ENCODE peak calls at places on chromosomes 7 and 10, in seven cellular contexts. B, T, C, J, W, E and Q are unnamed samples.

GRCh38 chr10:92014620-92015019 is 91.0 kb downstream of the BTAF1 start:
- DNase-seq in B (no peak), T (no peak), C (no peak), J (no peak), W (no peak), E (no peak), Q (no peak)

GRCh38 chr7:100588438-100588837 is 2.3 kb downstream of the FBXO24 start:
- DNase-seq in B (peak), T (no peak), C (no peak), J (peak), W (no peak), E (no peak), Q (no peak)

GRCh38 chr7:23106491-23106800 is 861 bp downstream of the KLHL7 start:
- DNase-seq in B (peak), T (peak), C (peak), J (no peak), W (no peak), E (no peak), Q (no peak)

GRCh38 chr7:85237721-85238120 is 50.9 kb upstream of the SEMA3D start:
- DNase-seq in B (no peak), T (no peak), C (no peak), J (no peak), W (no peak), E (no peak), Q (no peak)

GRCh38 chr7:117401293-117402002 is 25.8 kb downstream of the ASZ1 start:
- DNase-seq in B (no peak), T (no peak), C (no peak), J (peak), W (no peak), E (peak), Q (no peak)

GRCh38 chr7:105244594-105244993 is 144.1 kb downstream of the SRPK2 start:
- DNase-seq in B (no peak), T (no peak), C (no peak), J (no peak), W (no peak), E (no peak), Q (no peak)

GRCh38 chr7:130893441-130893894 is 159.5 kb upstream of the KLF14 start:
- DNase-seq in B (no peak), T (no peak), C (no peak), J (no peak), W (no peak), E (peak), Q (no peak)

GRCh38 chr7:105567024-105567423 is 14.3 kb downstream of the EFCAB10 start:
- DNase-seq in B (no peak), T (no peak), C (no peak), J (no peak), W (no peak), E (no peak), Q (no peak)

GRCh38 chr10:132457328-132458070 is 60.5 kb downstream of the PWWP2B start:
- DNase-seq in B (no peak), T (no peak), C (no peak), J (peak), W (no peak), E (no peak), Q (no peak)

GRCh38 chr10:132455441-132455971 is 58.5 kb downstream of the PWWP2B start:
- DNase-seq in B (no peak), T (no peak), C (no peak), J (no peak), W (no peak), E (no peak), Q (no peak)

GRCh38 chr10:132455986-132456847 is 59.2 kb downstream of the PWWP2B start:
- DNase-seq in B (no peak), T (no peak), C (no peak), J (no peak), W (no peak), E (peak), Q (no peak)

GRCh38 chr10:132458071-132458594 is 61.1 kb downstream of the PWWP2B start:
- DNase-seq in B (no peak), T (no peak), C (no peak), J (no peak), W (no peak), E (no peak), Q (no peak)

DNA sequence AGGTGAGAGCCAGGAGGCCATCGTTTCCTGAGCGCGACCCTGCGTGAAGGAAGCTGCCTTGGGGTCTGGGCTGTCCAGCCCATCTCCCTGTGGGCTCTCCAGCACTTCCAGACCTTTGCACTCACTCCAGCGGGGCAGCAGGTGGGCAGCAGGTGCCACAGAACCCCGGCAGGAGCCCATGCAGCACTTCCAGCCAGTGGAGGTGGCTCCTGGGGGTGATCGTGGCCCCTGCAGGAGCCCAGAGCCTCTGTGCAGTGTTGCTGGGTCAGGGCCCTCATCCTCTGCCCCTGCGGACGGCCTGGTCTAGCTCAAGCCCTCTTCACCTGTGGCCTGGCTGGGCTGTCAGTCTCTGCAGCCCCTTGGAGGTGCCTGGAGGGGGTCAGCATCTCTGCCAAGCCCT is 59.9 kb downstream of the PWWP2B start:
- DNase-seq in B (no peak), T (no peak), C (no peak), J (no peak), W (no peak), E (no peak), Q (no peak)
- TF ChIP-seq TAF1 in B (no peak), T (no peak), C (no peak), J (no peak), W (no peak), E (no peak), Q (no peak)

DNA sequence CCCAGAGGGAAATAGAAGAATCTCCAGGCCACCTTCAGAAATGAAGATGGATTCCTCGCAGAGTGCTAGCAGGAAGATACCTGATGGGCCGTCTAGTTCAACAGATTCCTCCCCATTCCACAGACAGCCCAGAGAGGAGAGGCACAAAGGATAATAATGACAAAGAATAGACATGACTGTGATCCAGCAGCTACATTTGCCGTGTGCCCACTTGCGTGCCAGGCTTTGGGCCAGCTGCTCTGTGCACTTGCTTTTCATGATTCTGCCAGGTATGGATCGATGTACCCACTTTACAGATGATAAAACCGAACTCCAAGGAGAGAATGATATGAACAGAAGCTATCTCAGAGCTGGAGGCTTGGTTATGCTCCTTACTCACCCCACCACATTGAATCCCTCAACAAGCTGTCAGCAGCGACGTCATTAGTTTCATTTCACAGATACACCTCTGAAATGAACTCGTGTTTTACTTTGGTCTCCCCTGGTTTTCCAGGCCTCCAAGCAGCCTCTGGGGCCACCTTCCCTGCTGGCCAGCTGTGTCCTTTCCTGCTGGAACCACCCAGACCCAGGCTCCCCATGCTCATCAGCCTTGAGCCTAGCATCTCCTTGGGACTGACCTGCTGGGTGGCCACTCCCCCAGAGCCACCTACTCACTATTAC is 11.9 kb upstream of the WDFY4 start:
- DNase-seq in B (no peak), T (no peak), C (peak), J (no peak), W (peak), E (no peak), Q (no peak)
- TF ChIP-seq TAF1 in B (no peak), T (no peak), C (no peak), J (no peak), W (peak), E (no peak), Q (no peak)

GRCh38 chr7:111357691-111358090 is 204.6 kb downstream of the IMMP2L start:
- DNase-seq in B (no peak), T (no peak), C (no peak), J (no peak), W (no peak), E (no peak), Q (no peak)
- TF ChIP-seq TAF1 in B (no peak), T (no peak), C (no peak), J (no peak), W (no peak), E (no peak), Q (no peak)

GRCh38 chr7:24920702-24921679 is 59.0 kb downstream of the OSBPL3 start:
- DNase-seq in B (no peak), T (no peak), C (no peak), J (peak), W (no peak), E (no peak), Q (no peak)
- TF ChIP-seq TAF1 in B (no peak), T (no peak), C (no peak), J (no peak), W (no peak), E (no peak), Q (no peak)

GRCh38 chr10:97651773-97652172 is 11.3 kb downstream of the PI4K2A start:
- DNase-seq in B (no peak), T (no peak), C (no peak), J (no peak), W (no peak), E (no peak), Q (no peak)
- TF ChIP-seq TAF1 in B (no peak), T (no peak), C (no peak), J (no peak), W (no peak), E (no peak), Q (no peak)

GRCh38 chr10:68302871-68303270 is 29.0 kb upstream of the HNRNPH3 start:
- DNase-seq in B (no peak), T (no peak), C (no peak), J (no peak), W (no peak), E (no peak), Q (no peak)

GRCh38 chr10:68302503-68302823 is 29.4 kb upstream of the HNRNPH3 start:
- DNase-seq in B (no peak), T (no peak), C (no peak), J (no peak), W (no peak), E (no peak), Q (no peak)

GRCh38 chr10:68301790-68302502 is 29.9 kb upstream of the HNRNPH3 start:
- DNase-seq in B (peak), T (no peak), C (no peak), J (peak), W (peak), E (peak), Q (no peak)

GRCh38 chr10:68303849-68304412 is 27.9 kb upstream of the HNRNPH3 start:
- DNase-seq in B (no peak), T (no peak), C (no peak), J (no peak), W (no peak), E (peak), Q (no peak)

GRCh38 chr10:68301301-68301700 is 30.6 kb upstream of the HNRNPH3 start:
- DNase-seq in B (no peak), T (no peak), C (no peak), J (no peak), W (no peak), E (no peak), Q (no peak)
- TF ChIP-seq TAF1 in B (no peak), T (no peak), C (no peak), J (no peak), W (no peak), E (no peak), Q (no peak)

GRCh38 chr10:114501650-114502049 is 97.3 kb upstream of the AFAP1L2 start:
- DNase-seq in B (no peak), T (no peak), C (no peak), J (no peak), W (no peak), E (no peak), Q (no peak)

GRCh38 chr10:114504769-114505579 is 100.7 kb upstream of the AFAP1L2 start:
- DNase-seq in B (no peak), T (no peak), C (no peak), J (no peak), W (no peak), E (peak), Q (no peak)

GRCh38 chr10:114499630-114500190 is 95.4 kb upstream of the AFAP1L2 start:
- DNase-seq in B (no peak), T (no peak), C (no peak), J (no peak), W (no peak), E (no peak), Q (no peak)

GRCh38 chr10:114500643-114501042 is 96.3 kb upstream of the AFAP1L2 start:
- DNase-seq in B (no peak), T (no peak), C (no peak), J (no peak), W (no peak), E (no peak), Q (no peak)

DNA sequence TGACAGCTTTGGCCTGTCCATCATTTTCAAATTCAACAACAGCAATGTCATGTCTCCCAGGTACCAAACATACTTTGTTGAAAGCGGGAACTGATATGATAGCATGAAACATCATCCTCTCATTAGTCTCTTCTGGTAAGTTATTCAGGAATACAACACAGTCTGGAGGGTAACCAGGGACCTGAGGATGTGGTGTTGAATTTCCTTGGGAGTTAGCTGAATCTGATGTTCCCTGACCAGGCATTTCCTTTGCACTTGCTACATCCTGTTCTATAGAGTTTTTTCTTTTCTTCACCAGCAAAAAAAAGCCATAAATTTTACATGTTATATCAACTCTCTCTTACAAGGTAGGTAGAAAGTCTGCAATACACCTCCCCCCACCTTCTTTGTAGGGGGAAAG is 97.8 kb upstream of the AFAP1L2 start:
- DNase-seq in B (no peak), T (no peak), C (no peak), J (no peak), W (no peak), E (no peak), Q (no peak)
- TF ChIP-seq TAF1 in B (no peak), T (no peak), C (no peak), J (no peak), W (no peak), E (no peak), Q (no peak)